ENCODE peak calls at places on chromosome 13, in four cellular contexts. N is iris pigment epithelial cell, F is M059J, Q is AG09319. A is an unnamed sample.
A peak's percentile ranks its signal among the peaks of the same experiment; 100 is the strongest.

GRCh38 chr13:105165449-105166125 is 1369.9 kb downstream of the EFNB2 start:
- DNase-seq in N (peak; percentile 5), F (no peak), Q (no peak), A (no peak)

GRCh38 chr13:107252021-107252420 is 684.1 kb upstream of the ARGLU1 start:
- DNase-seq in N (no peak), F (no peak), Q (no peak), A (no peak)

GRCh38 chr13:65926750-65927171 is 1303.4 kb downstream of the PCDH9 start:
- DNase-seq in N (no peak), F (peak; percentile 4), Q (no peak), A (no peak)

GRCh38 chr13:112842343-112842856 is 126.6 kb upstream of the MCF2L start:
- DNase-seq in N (peak; percentile 6), F (no peak), Q (no peak), A (no peak)

GRCh38 chr13:112442483-112443090 is 66.4 kb downstream of the SPACA7 start:
- DNase-seq in N (no peak), F (no peak), Q (no peak), A (no peak)

GRCh38 chr13:21287331-21287907 is 111.0 kb downstream of the MRPL57 start:
- DNase-seq in N (no peak), F (no peak), Q (no peak), A (no peak)

GRCh38 chr13:51444922-51445321 is 7.9 kb downstream of the INTS6 start:
- DNase-seq in N (peak; percentile 56), F (peak; percentile 26), Q (no peak), A (no peak)

GRCh38 chr13:63954683-63955082 is 2539.0 kb upstream of the PCDH20 start:
- DNase-seq in N (no peak), F (no peak), Q (no peak), A (no peak)

GRCh38 chr13:31437975-31438374 is 238.2 kb downstream of the B3GLCT start:
- DNase-seq in N (no peak), F (peak; percentile 49), Q (no peak), A (no peak)

GRCh38 chr13:77979721-77980377 is 61.2 kb upstream of the EDNRB start:
- DNase-seq in N (no peak), F (no peak), Q (no peak), A (no peak)

GRCh38 chr13:107743523-107743922 is 471.8 kb downstream of the LIG4 start:
- DNase-seq in N (peak; percentile 31), F (no peak), Q (no peak), A (no peak)

GRCh38 chr13:74920361-74920760 is 561.6 kb downstream of the TBC1D4 start:
- DNase-seq in N (no peak), F (no peak), Q (no peak), A (no peak)

GRCh38 chr13:106650690-106651205 is 82.8 kb upstream of the ARGLU1 start:
- DNase-seq in N (no peak), F (peak; percentile 3), Q (no peak), A (no peak)

GRCh38 chr13:94416454-94417080 is 62.9 kb downstream of the DCT start:
- DNase-seq in N (peak; percentile 55), F (peak; percentile 4), Q (no peak), A (no peak)

GRCh38 chr13:76621726-76622125 is 264.5 kb downstream of the KCTD12 start:
- DNase-seq in N (no peak), F (no peak), Q (no peak), A (no peak)

GRCh38 chr13:113997845-113998751 is 24.2 kb upstream of the C13orf46 start:
- DNase-seq in N (peak; percentile 26), F (no peak), Q (peak; percentile 10), A (peak; percentile 37)

GRCh38 chr13:31200636-31200970 is 828 bp downstream of the B3GLCT start:
- DNase-seq in N (peak; percentile 20), F (peak; percentile 43), Q (no peak), A (no peak)

GRCh38 chr13:51873419-51873818 is 11.7 kb downstream of the CCDC70 start:
- DNase-seq in N (no peak), F (no peak), Q (no peak), A (no peak)

GRCh38 chr13:45674908-45675307 is 27.2 kb upstream of the CBY2 start:
- DNase-seq in N (peak; percentile 50), F (peak; percentile 97), Q (peak; percentile 60), A (peak; percentile 66)

GRCh38 chr13:112674412-112675383 is 15.1 kb upstream of the ATP11A start:
- DNase-seq in N (no peak), F (no peak), Q (no peak), A (no peak)

GRCh38 chr13:61685683-61686013 is 270.0 kb upstream of the PCDH20 start:
- DNase-seq in N (no peak), F (no peak), Q (no peak), A (no peak)

GRCh38 chr13:100508996-100509395 is 79.6 kb downstream of the GGACT start:
- DNase-seq in N (no peak), F (no peak), Q (no peak), A (no peak)

GRCh38 chr13:27044837-27045570 is 126.6 kb downstream of the USP12 start:
- DNase-seq in N (no peak), F (no peak), Q (no peak), A (no peak)

GRCh38 chr13:28820099-28821051 is at the start of gene MTUS2:
- DNase-seq in N (no peak), F (no peak), Q (no peak), A (no peak)

GRCh38 chr13:99002191-99002710 is 24.4 kb upstream of the DOCK9 start:
- DNase-seq in N (no peak), F (no peak), Q (no peak), A (no peak)